ENCODE peak calls at places on chromosomes 2 and 18, in ten cellular contexts. R, X, Y, D, T, K, N, C, J and W are unnamed samples. For H3K27me3, the result is how much of the 10 kb centered on the place peaks cover.

GRCh38 chr2:207487650-207488315 is 42.0 kb upstream of the CREB1 start:
- DNase-seq in R (no peak), X (peak), Y (no peak), D (no peak), T (peak), K (no peak), N (no peak), C (no peak), J (no peak), W (no peak)

GRCh38 chr2:202822411-202822810 is 49.2 kb downstream of the ICA1L start:
- DNase-seq in R (no peak), X (no peak), Y (no peak), D (no peak), T (no peak), K (no peak), N (no peak), C (no peak), J (no peak), W (no peak)

GRCh38 chr2:235666240-235666781 is 172.5 kb downstream of the AGAP1 start:
- DNase-seq in R (no peak), X (no peak), Y (peak), D (peak), T (peak), K (peak), N (no peak), C (peak), J (no peak), W (peak)

GRCh38 chr2:163551974-163552373 is 183.8 kb downstream of the FIGN start:
- DNase-seq in R (no peak), X (no peak), Y (no peak), D (no peak), T (peak), K (no peak), N (no peak), C (no peak), J (no peak), W (no peak)

GRCh38 chr18:34710430-34711386 is 610 bp downstream of the DTNA start:
- DNase-seq in R (no peak), X (no peak), Y (no peak), D (no peak), T (peak), K (no peak), N (no peak), C (peak), J (no peak), W (no peak)

GRCh38 chr2:142330458-142330857 is 199.6 kb upstream of the LRP1B start:
- DNase-seq in R (no peak), X (no peak), Y (no peak), D (no peak), T (no peak), K (no peak), N (no peak), C (no peak), J (no peak), W (no peak)

GRCh38 chr2:231198291-231199173 is at the start of gene ARMC9:
- DNase-seq in R (peak), X (no peak), Y (peak), D (peak), T (peak), K (peak), N (peak), C (peak), J (no peak), W (peak)

GRCh38 chr18:76467371-76468190 is 27.5 kb downstream of the ZNF516 start:
- DNase-seq in R (no peak), X (no peak), Y (no peak), D (no peak), T (no peak), K (no peak), N (no peak), C (no peak), J (no peak), W (no peak)

GRCh38 chr2:38037757-38038615 is 38.0 kb downstream of the CYP1B1 start:
- DNase-seq in R (no peak), X (no peak), Y (peak), D (no peak), T (peak), K (no peak), N (no peak), C (peak), J (no peak), W (no peak)

GRCh38 chr2:184041077-184041476 is 557.3 kb upstream of the ZNF804A start:
- DNase-seq in R (no peak), X (no peak), Y (no peak), D (no peak), T (peak), K (no peak), N (no peak), C (no peak), J (no peak), W (no peak)

GRCh38 chr2:191250400-191250799 is 5.2 kb downstream of the MYO1B start:
- DNase-seq in R (no peak), X (no peak), Y (no peak), D (no peak), T (no peak), K (no peak), N (no peak), C (no peak), J (no peak), W (no peak)

GRCh38 chr2:179235463-179236108 is 29.0 kb downstream of the SESTD1 start:
- DNase-seq in R (no peak), X (peak), Y (no peak), D (peak), T (peak), K (no peak), N (no peak), C (no peak), J (no peak), W (no peak)

GRCh38 chr18:26317353-26317865 is 91.2 kb downstream of the TAF4B start:
- DNase-seq in R (no peak), X (no peak), Y (no peak), D (peak), T (no peak), K (no peak), N (no peak), C (no peak), J (no peak), W (no peak)

GRCh38 chr2:219784178-219784577 is 156.7 kb downstream of the SLC4A3 start:
- DNase-seq in R (no peak), X (no peak), Y (no peak), D (no peak), T (no peak), K (no peak), N (no peak), C (no peak), J (no peak), W (no peak)

GRCh38 chr18:11791131-11791530 is 60.1 kb upstream of the CHMP1B start:
- DNase-seq in R (no peak), X (no peak), Y (no peak), D (no peak), T (no peak), K (no peak), N (no peak), C (no peak), J (no peak), W (no peak)

GRCh38 chr2:77161009-77161408 is 361.2 kb downstream of the LRRTM4 start:
- DNase-seq in R (no peak), X (peak), Y (no peak), D (peak), T (no peak), K (no peak), N (no peak), C (no peak), J (no peak), W (no peak)

GRCh38 chr2:64551851-64552250 is 27.7 kb downstream of the AFTPH start:
- DNase-seq in R (no peak), X (no peak), Y (no peak), D (no peak), T (no peak), K (no peak), N (no peak), C (no peak), J (no peak), W (no peak)

GRCh38 chr2:196742685-196743084 is 56.8 kb downstream of the GTF3C3 start:
- DNase-seq in R (no peak), X (no peak), Y (no peak), D (no peak), T (no peak), K (no peak), N (no peak), C (no peak), J (no peak), W (no peak)

GRCh38 chr2:196739031-196739430 is 60.5 kb downstream of the GTF3C3 start:
- DNase-seq in R (no peak), X (no peak), Y (no peak), D (no peak), T (no peak), K (no peak), N (no peak), C (no peak), J (no peak), W (no peak)

GRCh38 chr2:196737046-196737445 is 62.4 kb downstream of the GTF3C3 start:
- DNase-seq in R (no peak), X (no peak), Y (no peak), D (no peak), T (no peak), K (no peak), N (no peak), C (no peak), J (no peak), W (no peak)
- TF ChIP-seq CTCF in R (no peak), X (no peak), Y (no peak), D (no peak), T (no peak), K (no peak), N (no peak), C (no peak), J (no peak), W (no peak)

GRCh38 chr2:19360881-19361321 is 2.5 kb upstream of the OSR1 start:
- DNase-seq in R (no peak), X (no peak), Y (no peak), D (no peak), T (no peak), K (no peak), N (no peak), C (no peak), J (no peak), W (no peak)

GRCh38 chr2:19359021-19359357 is 566 bp upstream of the OSR1 start:
- DNase-seq in R (no peak), X (no peak), Y (no peak), D (no peak), T (no peak), K (no peak), N (no peak), C (no peak), J (no peak), W (no peak)

GRCh38 chr2:19359456-19359855 is 1.0 kb upstream of the OSR1 start:
- DNase-seq in R (no peak), X (no peak), Y (no peak), D (no peak), T (no peak), K (no peak), N (no peak), C (no peak), J (no peak), W (no peak)

GRCh38 chr2:19361325-19361990 is 3.0 kb upstream of the OSR1 start:
- DNase-seq in R (peak), X (no peak), Y (no peak), D (no peak), T (no peak), K (no peak), N (no peak), C (no peak), J (no peak), W (no peak)

GRCh38 chr2:19360266-19360665 is 1.8 kb upstream of the OSR1 start:
- DNase-seq in R (no peak), X (no peak), Y (no peak), D (no peak), T (no peak), K (no peak), N (no peak), C (no peak), J (no peak), W (no peak)
- H3K27me3 ChIP-seq in R (half or more), X (half or more), Y (under half), D (half or more), T (under half), K (under half), N (under half), C (half or more), J (under half), W (under half)

GRCh38 chr2:177748360-177748759 is 324.2 kb downstream of the PDE11A start:
- DNase-seq in R (no peak), X (no peak), Y (no peak), D (no peak), T (no peak), K (no peak), N (no peak), C (no peak), J (no peak), W (no peak)

GRCh38 chr2:177758591-177759371 is 313.8 kb downstream of the PDE11A start:
- DNase-seq in R (peak), X (no peak), Y (peak), D (peak), T (peak), K (no peak), N (peak), C (peak), J (no peak), W (peak)

GRCh38 chr2:177756346-177756745 is 316.2 kb downstream of the PDE11A start:
- DNase-seq in R (no peak), X (no peak), Y (no peak), D (no peak), T (no peak), K (no peak), N (no peak), C (no peak), J (no peak), W (no peak)

GRCh38 chr2:177754476-177754873 is 318.1 kb downstream of the PDE11A start:
- DNase-seq in R (no peak), X (no peak), Y (no peak), D (no peak), T (no peak), K (no peak), N (no peak), C (no peak), J (no peak), W (no peak)

GRCh38 chr2:177753682-177754475 is 318.7 kb downstream of the PDE11A start:
- DNase-seq in R (peak), X (no peak), Y (peak), D (no peak), T (peak), K (peak), N (peak), C (peak), J (peak), W (peak)
- TF ChIP-seq CTCF in R (no peak), X (no peak), Y (no peak), D (no peak), T (no peak), K (no peak), N (peak), C (no peak), J (no peak), W (no peak)

DNA sequence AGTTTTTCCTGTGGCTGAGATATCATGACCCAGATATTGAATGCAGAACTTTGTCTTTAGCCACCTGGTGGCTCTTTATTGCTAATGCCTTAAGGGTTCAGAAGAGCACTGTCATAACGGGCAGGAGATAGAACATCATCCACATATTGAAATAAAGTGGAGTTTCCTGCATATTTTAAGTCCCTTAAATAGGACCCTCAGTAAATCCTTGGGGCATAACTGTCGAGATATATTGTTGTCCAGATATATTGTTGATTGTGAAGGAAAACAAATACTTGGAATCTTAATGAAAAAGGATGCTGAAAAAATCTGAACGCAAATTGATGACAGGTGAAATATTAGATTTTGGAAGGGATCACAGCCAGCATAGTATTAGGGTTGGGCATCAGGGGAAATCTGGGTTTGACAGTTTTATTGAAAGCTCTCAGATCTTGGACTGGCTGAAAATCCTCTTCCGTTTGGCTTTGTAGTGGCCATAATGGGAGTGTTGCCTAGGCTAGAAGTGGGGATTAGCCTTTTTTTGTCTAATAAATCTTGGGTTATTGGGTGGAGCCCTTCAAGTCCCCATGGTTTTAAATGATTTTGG is 13.9 kb upstream of the ZDBF2 start:
- DNase-seq in R (no peak), X (no peak), Y (no peak), D (peak), T (peak), K (no peak), N (peak), C (peak), J (no peak), W (peak)
- H3K27me3 ChIP-seq in R (half or more), X (under half), Y (half or more), D (half or more), T (half or more), K (half or more), N (under half), C (half or more), J (under half), W (half or more)

GRCh38 chr2:240928476-240929363 is 22.6 kb downstream of the CROCC2 start:
- DNase-seq in R (no peak), X (no peak), Y (no peak), D (no peak), T (no peak), K (no peak), N (no peak), C (no peak), J (no peak), W (peak)
- TF ChIP-seq CTCF in R (no peak), X (no peak), Y (no peak), D (no peak), T (no peak), K (no peak), N (no peak), C (no peak), J (no peak), W (no peak)

DNA sequence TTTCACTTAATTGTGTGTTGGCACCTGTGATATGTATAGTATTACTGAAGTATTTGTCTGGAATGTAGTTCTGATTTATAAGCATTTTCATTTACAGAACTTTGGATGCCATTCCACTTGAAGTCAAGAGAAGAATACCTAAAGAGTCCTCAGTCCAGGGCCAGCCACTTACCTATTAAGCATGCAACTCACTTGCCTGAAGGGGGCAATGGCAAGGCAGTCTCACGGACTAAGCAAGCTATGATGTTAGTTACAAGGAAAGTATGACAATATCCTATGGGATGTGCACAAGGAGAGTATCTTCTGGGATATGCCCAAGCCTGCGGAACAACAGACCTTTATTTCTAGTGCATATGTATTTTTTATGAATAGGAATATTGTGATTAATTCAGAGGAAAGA is 369.4 kb upstream of the GCFC2 start:
- DNase-seq in R (no peak), X (no peak), Y (no peak), D (peak), T (no peak), K (no peak), N (no peak), C (no peak), J (no peak), W (no peak)
- H3K27me3 ChIP-seq in R (under half), X (under half), Y (under half), D (under half), T (under half), K (under half), N (under half), C (under half), J (under half), W (under half)

GRCh38 chr2:45312275-45312674 is 298.8 kb downstream of the SRBD1 start:
- DNase-seq in R (no peak), X (peak), Y (no peak), D (peak), T (no peak), K (no peak), N (no peak), C (no peak), J (no peak), W (no peak)

GRCh38 chr2:45311559-45311958 is 299.5 kb downstream of the SRBD1 start:
- DNase-seq in R (no peak), X (no peak), Y (no peak), D (no peak), T (no peak), K (no peak), N (no peak), C (no peak), J (no peak), W (no peak)

GRCh38 chr2:45303417-45304202 is 294.4 kb upstream of the SIX2 start:
- DNase-seq in R (no peak), X (no peak), Y (no peak), D (no peak), T (no peak), K (no peak), N (no peak), C (no peak), J (no peak), W (no peak)

GRCh38 chr2:45302011-45302325 is 292.7 kb upstream of the SIX2 start:
- DNase-seq in R (no peak), X (no peak), Y (no peak), D (no peak), T (no peak), K (no peak), N (no peak), C (no peak), J (no peak), W (no peak)

GRCh38 chr2:45307147-45307546 is 297.9 kb upstream of the SIX2 start:
- DNase-seq in R (no peak), X (no peak), Y (no peak), D (no peak), T (no peak), K (no peak), N (no peak), C (no peak), J (no peak), W (no peak)
- TF ChIP-seq CTCF in R (no peak), X (no peak), Y (no peak), D (no peak), T (no peak), K (no peak), N (no peak), C (no peak), J (no peak), W (no peak)

DNA sequence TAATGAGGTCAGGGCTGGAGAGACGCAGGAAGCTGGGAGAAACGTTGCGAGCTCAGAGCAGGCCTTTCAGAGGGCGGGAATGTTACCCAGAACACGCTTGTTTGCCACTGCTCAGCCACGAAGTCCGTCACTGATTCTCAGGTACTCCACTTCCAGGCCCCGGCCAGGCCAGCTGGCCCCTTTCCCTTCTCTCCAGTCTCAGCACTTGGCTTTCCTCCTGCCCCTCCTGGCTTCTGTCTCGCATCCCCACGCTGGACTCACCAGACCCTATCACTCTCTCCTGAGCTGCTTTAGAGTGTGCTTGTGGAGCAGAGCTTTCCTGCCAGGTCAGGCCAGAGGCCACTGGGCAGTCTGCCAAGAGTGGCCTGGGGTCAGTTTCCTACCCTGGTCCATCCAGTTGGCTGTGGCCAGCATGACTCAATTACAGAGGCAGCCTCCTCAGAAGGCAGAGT is 151.4 kb downstream of the TWIST2 start:
- DNase-seq in R (no peak), X (no peak), Y (no peak), D (peak), T (no peak), K (peak), N (no peak), C (no peak), J (no peak), W (peak)
- H3K27me3 ChIP-seq in R (under half), X (under half), Y (under half), D (half or more), T (under half), K (under half), N (under half), C (under half), J (under half), W (under half)

DNA sequence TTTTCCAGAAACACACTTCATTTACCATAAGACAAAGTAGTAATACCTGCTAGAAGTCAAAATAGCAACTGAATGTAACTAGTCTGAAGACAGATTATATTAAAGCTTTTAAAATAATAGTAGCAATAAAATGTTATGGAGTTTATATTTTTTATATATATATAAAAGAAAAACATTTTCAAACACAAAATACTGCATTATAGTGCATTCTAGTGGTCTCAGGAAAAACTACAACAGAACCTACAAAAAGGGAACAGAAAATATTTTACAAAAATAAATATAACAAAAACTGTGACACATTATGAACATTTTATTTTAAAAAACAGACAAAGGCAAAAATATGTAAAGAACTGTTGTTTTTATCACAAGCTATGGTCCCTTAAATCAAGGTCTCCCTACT is 48.0 kb downstream of the STRN start:
- DNase-seq in R (no peak), X (no peak), Y (no peak), D (no peak), T (no peak), K (no peak), N (no peak), C (no peak), J (no peak), W (no peak)
- TF ChIP-seq CTCF in R (peak), X (peak), Y (no peak), D (no peak), T (no peak), K (no peak), N (peak), C (peak), J (peak), W (peak)

DNA sequence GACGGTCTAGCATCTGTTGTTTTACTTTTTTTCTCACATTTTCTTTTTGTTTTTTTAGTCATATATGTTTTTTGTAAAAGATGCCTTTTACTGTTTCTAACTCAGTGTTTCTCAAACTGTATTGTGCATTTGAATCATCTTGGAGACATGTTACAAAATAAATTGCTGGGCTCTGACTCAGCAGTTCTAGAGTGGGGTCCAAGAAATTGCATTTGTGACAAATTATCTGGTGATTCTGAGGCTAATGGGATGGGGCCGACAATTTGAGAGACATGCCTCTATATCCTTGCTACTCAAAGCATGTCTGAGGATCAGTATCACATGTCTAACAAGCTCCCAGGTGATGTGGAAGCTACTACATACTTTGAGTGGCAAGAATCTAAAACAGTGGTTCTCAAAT is 478.8 kb downstream of the PLCL1 start:
- DNase-seq in R (no peak), X (no peak), Y (no peak), D (no peak), T (no peak), K (no peak), N (no peak), C (no peak), J (no peak), W (no peak)
- H3K27me3 ChIP-seq in R (under half), X (under half), Y (under half), D (under half), T (under half), K (under half), N (under half), C (under half), J (under half), W (under half)